ENCODE peak calls at places on chromosomes 12 and 14, in four cellular contexts. T is activated T-cell treated with anti-CD3 and anti-CD28 coated beads for 24 hours, Z is sciatic nerve, W is amniotic stem cell. I is an unnamed sample.

GRCh38 chr14:95330591-95331370 is 11.1 kb upstream of the CLMN start:
- DNase-seq in T (no peak), Z (no peak), W (no peak), I (no peak)

GRCh38 chr12:94148841-94149780 is 734 bp downstream of the PLXNC1 start:
- DNase-seq in T (no peak), Z (peak; percentile 67), W (no peak), I (peak; percentile 13)

GRCh38 chr12:76029982-76030377 is 1.6 kb downstream of the PHLDA1 start:
- DNase-seq in T (no peak), Z (no peak), W (no peak), I (no peak)

GRCh38 chr14:74886001-74886400 is 4.3 kb downstream of the DLST start:
- DNase-seq in T (no peak), Z (no peak), W (peak; percentile 82), I (no peak)

GRCh38 chr14:95318870-95319311 is 817 bp downstream of the CLMN start:
- DNase-seq in T (no peak), Z (no peak), W (no peak), I (peak; percentile 33)

GRCh38 chr12:31369712-31370521 is 44.0 kb upstream of the SINHCAF start:
- DNase-seq in T (no peak), Z (peak; percentile 68), W (no peak), I (peak; percentile 69)

GRCh38 chr14:68633131-68633991 is 159.5 kb downstream of the ZFP36L1 start:
- DNase-seq in T (no peak), Z (no peak), W (no peak), I (no peak)

GRCh38 chr12:72499244-72499643 is 227.1 kb downstream of the TRHDE start:
- DNase-seq in T (no peak), Z (no peak), W (no peak), I (no peak)

I was measured in small intestine.